ENCODE peak calls at places on chromosomes 1 and 21, in seven cellular contexts. One of them, this sample, is unnamed.

GRCh38 chr1:2231667-2232254 is 3.6 kb downstream of the SKI start:
- DNase-seq in heart left ventricle: peak
- DNase-seq in transverse colon: peak
- DNase-seq in RWPE1: peak
- DNase-seq in left ventricle myocardium inferior: peak
- DNase-seq in cardiac muscle cell: peak
- DNase-seq in AG04450: no peak
- DNase-seq in this sample: no peak

GRCh38 chr1:153534933-153535663 is 693 bp downstream of the S100A6 start:
- DNase-seq in heart left ventricle: peak
- DNase-seq in transverse colon: peak
- DNase-seq in RWPE1: no peak
- DNase-seq in left ventricle myocardium inferior: peak
- DNase-seq in cardiac muscle cell: peak
- DNase-seq in AG04450: no peak
- DNase-seq in this sample: no peak

GRCh38 chr1:179177182-179177581 is 52.3 kb downstream of the ABL2 start:
- DNase-seq in heart left ventricle: no peak
- DNase-seq in transverse colon: no peak
- DNase-seq in RWPE1: no peak
- DNase-seq in left ventricle myocardium inferior: no peak
- DNase-seq in cardiac muscle cell: peak
- DNase-seq in AG04450: no peak
- DNase-seq in this sample: no peak

GRCh38 chr1:154857441-154858215 is 12.5 kb downstream of the KCNN3 start:
- DNase-seq in heart left ventricle: no peak
- DNase-seq in transverse colon: no peak
- DNase-seq in RWPE1: no peak
- DNase-seq in left ventricle myocardium inferior: no peak
- DNase-seq in cardiac muscle cell: no peak
- DNase-seq in AG04450: no peak
- DNase-seq in this sample: no peak

GRCh38 chr1:75131593-75132420 is 2.4 kb upstream of the LHX8 start:
- DNase-seq in heart left ventricle: no peak
- DNase-seq in transverse colon: no peak
- DNase-seq in RWPE1: no peak
- DNase-seq in left ventricle myocardium inferior: no peak
- DNase-seq in cardiac muscle cell: no peak
- DNase-seq in AG04450: no peak
- DNase-seq in this sample: no peak

GRCh38 chr1:23497777-23498439 is 13.9 kb upstream of the ASAP3 start:
- DNase-seq in heart left ventricle: no peak
- DNase-seq in transverse colon: no peak
- DNase-seq in RWPE1: no peak
- DNase-seq in left ventricle myocardium inferior: no peak
- DNase-seq in cardiac muscle cell: no peak
- DNase-seq in AG04450: no peak
- DNase-seq in this sample: no peak

GRCh38 chr1:41666991-41667631 is 182.6 kb upstream of the EDN2 start:
- DNase-seq in heart left ventricle: no peak
- DNase-seq in transverse colon: peak
- DNase-seq in RWPE1: no peak
- DNase-seq in left ventricle myocardium inferior: no peak
- DNase-seq in cardiac muscle cell: no peak
- DNase-seq in AG04450: no peak
- DNase-seq in this sample: peak

GRCh38 chr1:57258616-57259330 is 165.1 kb downstream of the DAB1 start:
- DNase-seq in heart left ventricle: no peak
- DNase-seq in transverse colon: no peak
- DNase-seq in RWPE1: no peak
- DNase-seq in left ventricle myocardium inferior: no peak
- DNase-seq in cardiac muscle cell: no peak
- DNase-seq in AG04450: no peak
- DNase-seq in this sample: peak

GRCh38 chr1:28518000-28518744 is 12.3 kb downstream of the RCC1 start:
- DNase-seq in heart left ventricle: peak
- DNase-seq in transverse colon: peak
- DNase-seq in RWPE1: peak
- DNase-seq in left ventricle myocardium inferior: peak
- DNase-seq in cardiac muscle cell: peak
- DNase-seq in AG04450: peak
- DNase-seq in this sample: peak

GRCh38 chr1:27217401-27217800 is 17.0 kb upstream of the WDTC1 start:
- DNase-seq in heart left ventricle: no peak
- DNase-seq in transverse colon: no peak
- DNase-seq in RWPE1: no peak
- DNase-seq in left ventricle myocardium inferior: no peak
- DNase-seq in cardiac muscle cell: no peak
- DNase-seq in AG04450: no peak
- DNase-seq in this sample: no peak
- H3K27ac ChIP-seq in heart left ventricle: no peak
- H3K27ac ChIP-seq in transverse colon: no peak
- H3K27ac ChIP-seq in RWPE1: no peak
- H3K27ac ChIP-seq in left ventricle myocardium inferior: no peak
- H3K27ac ChIP-seq in cardiac muscle cell: no peak
- H3K27ac ChIP-seq in AG04450: no peak
- H3K27ac ChIP-seq in this sample: no peak

DNA sequence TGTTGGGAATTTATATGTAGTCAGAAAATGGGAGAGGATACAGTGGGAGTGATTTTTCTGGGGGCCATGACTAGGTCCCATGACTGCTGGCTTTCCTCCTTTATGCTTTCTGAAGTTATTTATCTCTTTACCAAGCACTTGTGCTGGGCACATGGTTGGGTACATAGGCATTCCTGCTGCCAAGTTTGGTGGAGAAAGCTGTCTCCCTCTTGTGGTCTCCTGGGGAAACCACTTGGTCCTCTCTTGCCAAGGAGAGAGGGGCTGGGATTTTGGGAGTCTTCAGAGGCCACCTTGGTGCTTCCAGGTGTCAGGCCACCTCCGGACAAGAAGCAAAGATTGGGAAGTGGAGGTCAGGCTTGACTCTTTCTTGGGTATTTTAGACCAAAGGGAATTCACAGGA is 120.2 kb upstream of the KCNE2 start:
- DNase-seq in heart left ventricle: no peak
- DNase-seq in transverse colon: peak
- DNase-seq in RWPE1: peak
- DNase-seq in left ventricle myocardium inferior: no peak
- DNase-seq in cardiac muscle cell: peak
- DNase-seq in AG04450: no peak
- DNase-seq in this sample: peak
- TF ChIP-seq CTCF in heart left ventricle: no peak
- TF ChIP-seq CTCF in transverse colon: peak
- TF ChIP-seq CTCF in RWPE1: no peak
- TF ChIP-seq CTCF in left ventricle myocardium inferior: peak
- TF ChIP-seq CTCF in cardiac muscle cell: peak
- TF ChIP-seq CTCF in AG04450: peak
- TF ChIP-seq CTCF in this sample: peak

GRCh38 chr1:203628997-203629508 is 2.4 kb downstream of the ATP2B4 start:
- DNase-seq in heart left ventricle: no peak
- DNase-seq in transverse colon: no peak
- DNase-seq in RWPE1: no peak
- DNase-seq in left ventricle myocardium inferior: no peak
- DNase-seq in cardiac muscle cell: no peak
- DNase-seq in AG04450: no peak
- DNase-seq in this sample: no peak
- H3K27ac ChIP-seq in heart left ventricle: peak
- H3K27ac ChIP-seq in transverse colon: peak
- H3K27ac ChIP-seq in RWPE1: peak
- H3K27ac ChIP-seq in left ventricle myocardium inferior: peak
- H3K27ac ChIP-seq in cardiac muscle cell: peak
- H3K27ac ChIP-seq in AG04450: peak
- H3K27ac ChIP-seq in this sample: peak

GRCh38 chr21:18840239-18840638 is 436.7 kb upstream of the TMPRSS15 start:
- DNase-seq in heart left ventricle: no peak
- DNase-seq in transverse colon: no peak
- DNase-seq in RWPE1: no peak
- DNase-seq in left ventricle myocardium inferior: no peak
- DNase-seq in cardiac muscle cell: no peak
- DNase-seq in AG04450: no peak
- DNase-seq in this sample: peak
- TF ChIP-seq CTCF in heart left ventricle: no peak
- TF ChIP-seq CTCF in transverse colon: peak
- TF ChIP-seq CTCF in RWPE1: peak
- TF ChIP-seq CTCF in left ventricle myocardium inferior: no peak
- TF ChIP-seq CTCF in cardiac muscle cell: no peak
- TF ChIP-seq CTCF in AG04450: no peak
- TF ChIP-seq CTCF in this sample: peak

GRCh38 chr1:16349847-16350406 is 2.4 kb downstream of the FBXO42 start:
- DNase-seq in heart left ventricle: no peak
- DNase-seq in transverse colon: no peak
- DNase-seq in RWPE1: no peak
- DNase-seq in left ventricle myocardium inferior: no peak
- DNase-seq in cardiac muscle cell: no peak
- DNase-seq in AG04450: no peak
- DNase-seq in this sample: no peak
- H3K27ac ChIP-seq in heart left ventricle: no peak
- H3K27ac ChIP-seq in transverse colon: no peak
- H3K27ac ChIP-seq in RWPE1: no peak
- H3K27ac ChIP-seq in left ventricle myocardium inferior: peak
- H3K27ac ChIP-seq in cardiac muscle cell: no peak
- H3K27ac ChIP-seq in AG04450: no peak
- H3K27ac ChIP-seq in this sample: no peak

GRCh38 chr1:58549231-58549958 is 2.9 kb upstream of the OMA1 start:
- DNase-seq in heart left ventricle: no peak
- DNase-seq in transverse colon: no peak
- DNase-seq in RWPE1: no peak
- DNase-seq in left ventricle myocardium inferior: no peak
- DNase-seq in cardiac muscle cell: no peak
- DNase-seq in AG04450: no peak
- DNase-seq in this sample: no peak
- TF ChIP-seq CTCF in heart left ventricle: no peak
- TF ChIP-seq CTCF in transverse colon: no peak
- TF ChIP-seq CTCF in RWPE1: no peak
- TF ChIP-seq CTCF in left ventricle myocardium inferior: no peak
- TF ChIP-seq CTCF in cardiac muscle cell: no peak
- TF ChIP-seq CTCF in AG04450: no peak
- TF ChIP-seq CTCF in this sample: peak

GRCh38 chr1:194818674-194819073 is 1632.3 kb upstream of the B3GALT2 start:
- DNase-seq in heart left ventricle: no peak
- DNase-seq in transverse colon: no peak
- DNase-seq in RWPE1: no peak
- DNase-seq in left ventricle myocardium inferior: no peak
- DNase-seq in cardiac muscle cell: no peak
- DNase-seq in AG04450: no peak
- DNase-seq in this sample: no peak
- H3K27ac ChIP-seq in heart left ventricle: no peak
- H3K27ac ChIP-seq in transverse colon: no peak
- H3K27ac ChIP-seq in RWPE1: no peak
- H3K27ac ChIP-seq in left ventricle myocardium inferior: no peak
- H3K27ac ChIP-seq in cardiac muscle cell: no peak
- H3K27ac ChIP-seq in AG04450: no peak
- H3K27ac ChIP-seq in this sample: no peak

DNA sequence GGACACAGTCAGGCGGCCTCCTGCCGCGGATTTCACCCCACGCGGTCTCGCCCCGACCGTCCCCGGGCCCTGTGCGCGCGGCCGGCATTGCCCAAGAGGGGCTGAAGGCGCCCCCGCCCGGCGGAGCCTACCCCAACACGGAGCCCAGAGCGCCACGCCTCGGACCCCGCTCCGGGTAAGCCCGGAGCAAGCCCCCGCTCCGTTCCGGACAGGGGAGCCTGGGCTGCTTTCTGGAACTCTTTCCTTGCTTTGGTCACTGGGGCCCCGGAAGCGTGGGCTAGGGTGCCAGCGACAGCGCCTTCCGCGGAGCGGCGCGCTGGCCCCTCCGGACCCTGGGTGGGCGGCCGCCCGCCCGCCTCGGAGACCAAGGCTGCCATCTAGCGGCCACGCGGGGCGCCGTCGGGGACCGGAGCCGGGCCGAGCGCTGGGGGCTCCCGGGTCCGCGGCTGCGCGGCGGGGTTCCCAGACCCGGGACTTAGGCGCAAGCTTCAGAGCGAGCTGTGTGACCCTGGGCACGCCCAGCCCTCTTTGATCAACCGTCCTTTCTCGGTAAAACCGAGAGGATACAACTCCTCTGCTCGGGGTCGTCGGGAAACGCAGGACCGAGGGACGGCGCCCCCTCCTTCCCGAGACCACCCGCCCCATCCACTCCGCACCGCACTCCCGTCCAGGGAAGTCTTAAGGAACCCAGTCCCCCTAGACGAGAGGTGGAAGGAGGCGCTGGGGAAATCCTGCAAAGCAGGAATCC is 41.4 kb downstream of the RRAGC start:
- DNase-seq in heart left ventricle: no peak
- DNase-seq in transverse colon: peak
- DNase-seq in RWPE1: peak
- DNase-seq in left ventricle myocardium inferior: no peak
- DNase-seq in cardiac muscle cell: peak
- DNase-seq in AG04450: no peak
- DNase-seq in this sample: peak
- TF ChIP-seq CTCF in heart left ventricle: peak
- TF ChIP-seq CTCF in transverse colon: peak
- TF ChIP-seq CTCF in RWPE1: peak
- TF ChIP-seq CTCF in left ventricle myocardium inferior: peak
- TF ChIP-seq CTCF in cardiac muscle cell: peak
- TF ChIP-seq CTCF in AG04450: peak
- TF ChIP-seq CTCF in this sample: peak

GRCh38 chr1:30173560-30173959 is 549.8 kb downstream of the MATN1 start:
- DNase-seq in heart left ventricle: no peak
- DNase-seq in transverse colon: no peak
- DNase-seq in RWPE1: no peak
- DNase-seq in left ventricle myocardium inferior: no peak
- DNase-seq in cardiac muscle cell: no peak
- DNase-seq in AG04450: no peak
- DNase-seq in this sample: no peak

GRCh38 chr1:30176477-30176876 is 546.9 kb downstream of the MATN1 start:
- DNase-seq in heart left ventricle: no peak
- DNase-seq in transverse colon: no peak
- DNase-seq in RWPE1: no peak
- DNase-seq in left ventricle myocardium inferior: no peak
- DNase-seq in cardiac muscle cell: no peak
- DNase-seq in AG04450: no peak
- DNase-seq in this sample: no peak

GRCh38 chr1:30171956-30172694 is 551.3 kb downstream of the MATN1 start:
- DNase-seq in heart left ventricle: no peak
- DNase-seq in transverse colon: no peak
- DNase-seq in RWPE1: no peak
- DNase-seq in left ventricle myocardium inferior: no peak
- DNase-seq in cardiac muscle cell: no peak
- DNase-seq in AG04450: no peak
- DNase-seq in this sample: no peak

GRCh38 chr1:30172757-30173156 is 550.6 kb downstream of the MATN1 start:
- DNase-seq in heart left ventricle: no peak
- DNase-seq in transverse colon: no peak
- DNase-seq in RWPE1: no peak
- DNase-seq in left ventricle myocardium inferior: no peak
- DNase-seq in cardiac muscle cell: no peak
- DNase-seq in AG04450: no peak
- DNase-seq in this sample: no peak

DNA sequence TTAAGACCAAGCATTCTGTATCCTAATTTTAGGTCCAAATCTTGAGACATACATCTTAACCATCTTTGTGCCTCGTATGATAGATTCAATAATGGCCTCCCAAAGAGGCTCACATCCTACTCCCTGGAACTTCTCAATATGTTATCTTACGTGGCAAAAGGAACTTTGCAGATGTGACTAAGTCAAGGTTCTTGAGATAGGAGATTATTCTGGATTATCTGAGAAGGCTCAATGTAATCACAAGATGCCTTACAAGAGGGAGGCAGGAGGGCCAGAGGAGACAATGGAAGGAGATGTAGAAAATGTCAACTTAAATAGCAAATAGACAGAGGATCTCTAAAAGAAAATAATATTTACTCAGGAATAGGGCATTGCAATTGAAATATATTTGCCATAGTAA is 548.9 kb downstream of the MATN1 start:
- DNase-seq in heart left ventricle: no peak
- DNase-seq in transverse colon: no peak
- DNase-seq in RWPE1: no peak
- DNase-seq in left ventricle myocardium inferior: no peak
- DNase-seq in cardiac muscle cell: no peak
- DNase-seq in AG04450: no peak
- DNase-seq in this sample: no peak
- H3K27ac ChIP-seq in heart left ventricle: no peak
- H3K27ac ChIP-seq in transverse colon: no peak
- H3K27ac ChIP-seq in RWPE1: no peak
- H3K27ac ChIP-seq in left ventricle myocardium inferior: no peak
- H3K27ac ChIP-seq in cardiac muscle cell: no peak
- H3K27ac ChIP-seq in AG04450: no peak
- H3K27ac ChIP-seq in this sample: no peak

This sample was measured in WERI-Rb-1.